ENCODE peak calls at places on chromosomes 11 and 22, in ten cellular contexts. V is CD8-positive, alpha-beta T cell; L is cardiac muscle cell; J is A549; B is OCI-LY7; K is Peyer's patch; X is CD4-positive, alpha-beta T cell; P is psoas muscle; O is pancreas; T is fibroblast of lung. M is an unnamed sample.

GRCh38 chr22:35128637-35129036 is 62.7 kb downstream of the ISX start:
- DNase-seq in V (no peak), L (no peak), J (no peak), B (no peak), K (no peak), X (no peak), P (no peak), O (no peak), T (no peak), M (no peak)

GRCh38 chr11:134412508-134413333 is 679 bp upstream of the B3GAT1 start:
- DNase-seq in V (no peak), L (peak), J (no peak), B (no peak), K (no peak), X (no peak), P (no peak), O (no peak), T (no peak), M (no peak)

GRCh38 chr11:36165638-36166389 is 123.4 kb downstream of the COMMD9 start:
- DNase-seq in V (no peak), L (no peak), J (no peak), B (no peak), K (no peak), X (no peak), P (no peak), O (no peak), T (no peak), M (no peak)

GRCh38 chr11:10725114-10725906 is 25.7 kb upstream of the CTR9 start:
- DNase-seq in V (no peak), L (no peak), J (no peak), B (no peak), K (no peak), X (no peak), P (no peak), O (no peak), T (peak), M (no peak)

GRCh38 chr11:75811485-75811884 is 3.5 kb upstream of the UVRAG start:
- DNase-seq in V (no peak), L (no peak), J (no peak), B (no peak), K (no peak), X (no peak), P (no peak), O (no peak), T (no peak), M (no peak)

GRCh38 chr11:105046898-105047579 is 1.9 kb upstream of the CARD16 start:
- DNase-seq in V (no peak), L (no peak), J (peak), B (no peak), K (no peak), X (no peak), P (no peak), O (no peak), T (peak), M (no peak)

GRCh38 chr11:69726019-69726418 is 22.2 kb upstream of the FGF19 start:
- DNase-seq in V (no peak), L (no peak), J (no peak), B (no peak), K (no peak), X (no peak), P (no peak), O (no peak), T (no peak), M (no peak)

GRCh38 chr22:46750861-46751260 is 11.6 kb upstream of the TBC1D22A start:
- DNase-seq in V (no peak), L (no peak), J (no peak), B (no peak), K (no peak), X (no peak), P (peak), O (no peak), T (no peak), M (no peak)

GRCh38 chr22:29016067-29016938 is 45.3 kb downstream of the C22orf31 start:
- DNase-seq in V (no peak), L (no peak), J (no peak), B (peak), K (no peak), X (no peak), P (no peak), O (no peak), T (no peak), M (no peak)

GRCh38 chr11:76323804-76324203 is 57.1 kb downstream of the THAP12 start:
- DNase-seq in V (no peak), L (no peak), J (no peak), B (no peak), K (no peak), X (no peak), P (no peak), O (no peak), T (no peak), M (no peak)

GRCh38 chr11:76700177-76701100 is 29.9 kb upstream of the LRRC32 start:
- DNase-seq in V (no peak), L (no peak), J (peak), B (no peak), K (no peak), X (no peak), P (peak), O (no peak), T (peak), M (no peak)

GRCh38 chr11:45392621-45393183 is 106.6 kb upstream of the SYT13 start:
- DNase-seq in V (no peak), L (no peak), J (no peak), B (no peak), K (no peak), X (no peak), P (no peak), O (no peak), T (no peak), M (no peak)

GRCh38 chr11:33387996-33388395 is 130.8 kb downstream of the HIPK3 start:
- DNase-seq in V (no peak), L (no peak), J (no peak), B (peak), K (peak), X (no peak), P (no peak), O (no peak), T (no peak), M (no peak)

GRCh38 chr22:27372969-27373670 is 428.4 kb downstream of the MN1 start:
- DNase-seq in V (no peak), L (peak), J (no peak), B (peak), K (no peak), X (no peak), P (no peak), O (peak), T (peak), M (no peak)

GRCh38 chr11:61026121-61027031 is 54.9 kb downstream of the CD6 start:
- DNase-seq in V (peak), L (no peak), J (no peak), B (peak), K (peak), X (peak), P (no peak), O (no peak), T (no peak), M (no peak)

GRCh38 chr22:30574095-30574981 is at the start of gene GAL3ST1:
- DNase-seq in V (no peak), L (peak), J (peak), B (no peak), K (no peak), X (no peak), P (no peak), O (peak), T (no peak), M (no peak)

GRCh38 chr11:96309001-96309642 is 33.9 kb downstream of the MAML2 start:
- DNase-seq in V (no peak), L (no peak), J (no peak), B (no peak), K (no peak), X (no peak), P (no peak), O (no peak), T (peak), M (no peak)

GRCh38 chr11:12066799-12067508 is 43.4 kb upstream of the MICAL2 start:
- DNase-seq in V (no peak), L (peak), J (peak), B (no peak), K (no peak), X (no peak), P (peak), O (no peak), T (no peak), M (peak)

GRCh38 chr11:123145661-123146060 is 49.4 kb downstream of the CLMP start:
- DNase-seq in V (no peak), L (peak), J (peak), B (no peak), K (no peak), X (no peak), P (no peak), O (peak), T (no peak), M (no peak)

GRCh38 chr11:120612363-120613263 is 101.1 kb downstream of the GRIK4 start:
- DNase-seq in V (no peak), L (no peak), J (peak), B (peak), K (no peak), X (no peak), P (no peak), O (no peak), T (peak), M (no peak)

GRCh38 chr22:33327348-33327860 is 269.2 kb upstream of the SYN3 start:
- DNase-seq in V (no peak), L (no peak), J (no peak), B (no peak), K (no peak), X (no peak), P (no peak), O (no peak), T (no peak), M (no peak)

GRCh38 chr22:27798526-27799333 is 2.8 kb downstream of the MN1 start:
- DNase-seq in V (no peak), L (no peak), J (no peak), B (no peak), K (no peak), X (no peak), P (no peak), O (no peak), T (peak), M (no peak)

GRCh38 chr11:87256694-87257340 is 219.1 kb downstream of the TMEM135 start:
- DNase-seq in V (no peak), L (no peak), J (no peak), B (no peak), K (no peak), X (no peak), P (no peak), O (no peak), T (no peak), M (no peak)

GRCh38 chr11:104152941-104153340 is 11.0 kb downstream of the PDGFD start:
- DNase-seq in V (no peak), L (no peak), J (no peak), B (peak), K (no peak), X (no peak), P (no peak), O (no peak), T (no peak), M (no peak)

GRCh38 chr11:2884424-2884815 is 1.2 kb downstream of the CDKN1C start:
- DNase-seq in V (no peak), L (peak), J (no peak), B (no peak), K (no peak), X (no peak), P (peak), O (peak), T (peak), M (peak)

GRCh38 chr11:122804161-122804560 is 34.1 kb upstream of the CRTAM start:
- DNase-seq in V (no peak), L (no peak), J (no peak), B (no peak), K (no peak), X (no peak), P (no peak), O (no peak), T (peak), M (no peak)

GRCh38 chr11:117919326-117920275 is 9.6 kb downstream of the TMPRSS13 start:
- DNase-seq in V (no peak), L (no peak), J (no peak), B (no peak), K (no peak), X (no peak), P (no peak), O (no peak), T (no peak), M (no peak)

GRCh38 chr11:119375629-119376196 is 5.8 kb downstream of the USP2 start:
- DNase-seq in V (no peak), L (no peak), J (no peak), B (no peak), K (no peak), X (no peak), P (peak), O (peak), T (peak), M (peak)

GRCh38 chr11:67301951-67302516 is 1.3 kb upstream of the SSH3 start:
- DNase-seq in V (no peak), L (peak), J (peak), B (no peak), K (no peak), X (no peak), P (peak), O (peak), T (peak), M (peak)

GRCh38 chr11:61160487-61161189 is 588 bp downstream of the VPS37C start:
- DNase-seq in V (no peak), L (no peak), J (no peak), B (no peak), K (no peak), X (no peak), P (no peak), O (no peak), T (peak), M (no peak)

GRCh38 chr22:23823331-23823791 is 15.4 kb downstream of the DERL3 start:
- DNase-seq in V (no peak), L (no peak), J (no peak), B (no peak), K (no peak), X (no peak), P (no peak), O (no peak), T (peak), M (no peak)

GRCh38 chr22:29218758-29219408 is 13.2 kb downstream of the EMID1 start:
- DNase-seq in V (no peak), L (no peak), J (no peak), B (no peak), K (no peak), X (no peak), P (no peak), O (no peak), T (no peak), M (no peak)

GRCh38 chr11:77411717-77412441 is 62.0 kb downstream of the PAK1 start:
- DNase-seq in V (peak), L (peak), J (peak), B (peak), K (peak), X (peak), P (peak), O (peak), T (peak), M (peak)

GRCh38 chr11:117830674-117831351 is 6.3 kb upstream of the FXYD2 start:
- DNase-seq in V (no peak), L (no peak), J (no peak), B (no peak), K (peak), X (no peak), P (no peak), O (no peak), T (no peak), M (peak)

GRCh38 chr22:42962295-42963230 is 52.4 kb downstream of the PACSIN2 start:
- DNase-seq in V (no peak), L (no peak), J (peak), B (no peak), K (no peak), X (no peak), P (no peak), O (no peak), T (no peak), M (no peak)

GRCh38 chr11:118319031-118319814 is 14.7 kb downstream of the CD3E start:
- DNase-seq in V (no peak), L (no peak), J (no peak), B (no peak), K (no peak), X (no peak), P (no peak), O (no peak), T (no peak), M (no peak)

GRCh38 chr11:77619576-77620198 is 17.9 kb downstream of the CLNS1A start:
- DNase-seq in V (no peak), L (peak), J (peak), B (peak), K (no peak), X (no peak), P (no peak), O (no peak), T (peak), M (no peak)

DNA sequence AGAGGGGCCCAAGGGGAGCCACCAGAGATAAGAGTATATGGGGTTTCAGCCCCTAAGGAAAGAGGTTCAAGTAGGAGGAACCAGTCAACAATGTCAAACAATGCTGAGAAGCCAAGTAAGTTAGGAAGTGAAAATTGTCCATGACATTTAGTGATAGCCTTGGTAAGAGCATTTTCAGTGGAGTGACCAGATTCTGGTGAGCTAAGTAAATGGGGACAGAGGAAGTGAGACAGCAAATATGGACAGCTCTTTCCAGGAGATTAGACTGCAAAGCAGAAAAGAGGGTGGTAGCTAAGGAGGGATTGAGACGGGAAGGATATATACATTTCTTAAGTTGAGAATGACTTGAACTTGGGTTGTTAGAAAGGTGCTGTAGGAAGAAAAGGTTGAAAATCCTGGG is 22.9 kb downstream of the POLD3 start:
- DNase-seq in V (no peak), L (no peak), J (no peak), B (no peak), K (no peak), X (no peak), P (no peak), O (no peak), T (no peak), M (no peak)
- H3K27ac ChIP-seq in V (no peak), L (no peak), J (no peak), B (no peak), K (no peak), X (no peak), P (no peak), O (no peak), T (no peak), M (no peak)

GRCh38 chr11:7469351-7469865 is 15.9 kb upstream of the OLFML1 start:
- DNase-seq in V (no peak), L (no peak), J (no peak), B (no peak), K (no peak), X (no peak), P (no peak), O (no peak), T (no peak), M (no peak)

GRCh38 chr11:7471071-7471470 is 14.2 kb upstream of the OLFML1 start:
- DNase-seq in V (no peak), L (no peak), J (no peak), B (no peak), K (no peak), X (no peak), P (no peak), O (no peak), T (no peak), M (no peak)

GRCh38 chr11:7473702-7474101 is 11.6 kb upstream of the OLFML1 start:
- DNase-seq in V (no peak), L (no peak), J (no peak), B (peak), K (peak), X (no peak), P (no peak), O (no peak), T (no peak), M (no peak)
- TF ChIP-seq CTCF in V (no peak), L (no peak), J (no peak), B (no peak), K (no peak), X (no peak), P (no peak), O (no peak), T (no peak), M (no peak)

DNA sequence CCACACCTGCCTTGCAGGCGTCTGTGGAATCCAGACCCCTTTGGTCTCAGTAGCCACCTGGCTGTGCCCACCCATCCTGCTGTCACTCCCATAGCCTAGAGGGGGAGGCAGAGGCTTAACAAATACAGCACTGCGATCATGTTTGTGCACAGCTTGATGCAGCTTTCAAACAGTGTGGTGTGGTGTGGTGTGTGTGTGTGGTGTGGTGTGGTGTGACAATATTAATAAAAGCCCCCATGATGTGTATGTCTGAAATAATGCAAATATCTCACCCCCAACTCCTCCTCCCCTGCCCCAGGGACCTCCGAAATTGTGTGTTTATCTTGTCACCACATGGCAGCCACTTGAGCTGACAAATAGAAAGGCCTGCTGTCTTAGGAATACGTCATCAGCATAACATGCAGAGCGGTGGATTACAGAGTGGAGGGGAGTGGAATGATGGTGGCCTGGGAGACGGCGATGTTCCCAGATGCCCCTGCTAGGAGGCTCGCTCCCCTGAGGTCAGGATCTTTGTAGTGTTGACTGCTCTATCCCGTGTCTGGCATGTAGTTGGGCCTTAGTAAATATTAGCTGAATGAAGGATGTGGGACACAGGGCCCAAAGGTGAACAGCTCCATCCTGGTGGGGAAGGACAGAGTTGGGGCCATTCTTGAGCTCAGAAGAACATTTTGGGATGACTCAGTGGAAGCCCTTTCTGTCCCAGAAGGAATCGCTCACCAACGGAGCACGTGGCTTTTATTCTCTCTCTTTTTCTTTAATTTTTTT is 2.8 kb downstream of the PDXP start:
- DNase-seq in V (no peak), L (peak), J (no peak), B (peak), K (no peak), X (no peak), P (no peak), O (no peak), T (peak), M (no peak)
- H3K27ac ChIP-seq in V (no peak), L (peak), J (no peak), B (peak), K (peak), X (no peak), P (peak), O (no peak), T (peak), M (peak)

GRCh38 chr22:21673534-21674321 is 7.9 kb downstream of the PPIL2 start:
- DNase-seq in V (no peak), L (no peak), J (no peak), B (no peak), K (no peak), X (no peak), P (no peak), O (no peak), T (no peak), M (no peak)
- TF ChIP-seq CTCF in V (no peak), L (no peak), J (no peak), B (peak), K (no peak), X (no peak), P (no peak), O (no peak), T (no peak), M (no peak)

GRCh38 chr11:74279256-74279655 is 32.2 kb downstream of the P4HA3 start:
- DNase-seq in V (no peak), L (no peak), J (peak), B (no peak), K (no peak), X (no peak), P (no peak), O (no peak), T (no peak), M (no peak)
- H3K27ac ChIP-seq in V (no peak), L (no peak), J (peak), B (no peak), K (no peak), X (no peak), P (no peak), O (no peak), T (peak), M (peak)

DNA sequence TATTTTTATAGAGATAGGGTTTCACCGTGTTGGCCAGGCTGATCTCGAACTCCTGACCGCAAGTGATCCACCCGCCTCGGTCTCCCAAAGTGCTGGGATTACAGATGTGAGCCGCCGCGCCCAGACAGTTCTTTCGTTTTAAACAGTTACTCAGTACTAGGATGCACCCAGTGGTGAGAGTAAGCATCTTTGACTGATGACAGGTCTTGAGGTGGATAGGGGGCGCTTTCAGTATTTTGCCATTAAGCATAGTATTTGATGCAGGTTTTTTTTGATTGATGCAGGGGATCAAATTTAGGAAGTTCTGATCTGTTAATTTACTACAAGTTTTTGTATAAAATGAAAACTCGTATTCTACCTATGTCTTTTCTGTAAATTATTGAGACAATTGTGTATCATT is 13.2 kb upstream of the TRIM34 start:
- DNase-seq in V (no peak), L (no peak), J (peak), B (peak), K (no peak), X (no peak), P (no peak), O (no peak), T (no peak), M (no peak)
- TF ChIP-seq CTCF in V (no peak), L (no peak), J (peak), B (peak), K (no peak), X (no peak), P (no peak), O (no peak), T (no peak), M (no peak)

GRCh38 chr11:130633466-130633865 is 185.0 kb downstream of the ADAMTS15 start:
- DNase-seq in V (no peak), L (no peak), J (no peak), B (no peak), K (no peak), X (no peak), P (no peak), O (no peak), T (peak), M (no peak)
- H3K27ac ChIP-seq in V (no peak), L (no peak), J (peak), B (no peak), K (no peak), X (no peak), P (no peak), O (no peak), T (no peak), M (peak)